ENCODE peak calls at places on chromosomes 16 and 17, in five cellular contexts. S is breast epithelium, T is heart left ventricle, N is IMR-90, A is esophagus muscularis mucosa. F is an unnamed sample.

GRCh38 chr17:63514974-63515373 is 8.2 kb upstream of the KCNH6 start:
- DNase-seq in N (no peak), S (no peak), A (no peak), T (no peak), F (no peak)

GRCh38 chr17:79202476-79202875 is 127.9 kb downstream of the ENGASE start:
- DNase-seq in A (no peak), S (no peak), N (no peak), T (no peak), F (no peak)

GRCh38 chr16:79600636-79601091 is at the start of gene MAF:
- DNase-seq in T (peak; percentile 94), N (peak; percentile 24), A (peak; percentile 96), S (peak; percentile 92), F (peak; percentile 68)

GRCh38 chr16:86951831-86952598 is 365.2 kb downstream of the C16orf95 start:
- DNase-seq in T (no peak), A (no peak), N (peak; percentile 99), S (no peak), F (no peak)

GRCh38 chr17:29677139-29677834 is 54.6 kb upstream of the CORO6 start:
- DNase-seq in A (peak; percentile 94), T (no peak), S (no peak), N (no peak), F (no peak)

GRCh38 chr17:82021728-82022309 is 859 bp downstream of the CENPX start:
- DNase-seq in A (no peak), T (no peak), N (no peak), S (no peak), F (no peak)

GRCh38 chr16:14302031-14302398 is 230.9 kb downstream of the MRTFB start:
- DNase-seq in N (peak; percentile 60), T (peak; percentile 80), S (no peak), A (no peak), F (no peak)

GRCh38 chr17:13601776-13602551 is at the start of gene HS3ST3A1:
- DNase-seq in S (no peak), N (peak; percentile 82), A (no peak), T (peak; percentile 66), F (no peak)

GRCh38 chr16:9144106-9144505 is 52.7 kb downstream of the HAPSTR1 start:
- DNase-seq in N (no peak), S (no peak), T (peak; percentile 15), A (no peak), F (no peak)

GRCh38 chr17:75270218-75270965 is 639 bp downstream of the MIF4GD start:
- DNase-seq in A (no peak), T (peak; percentile 82), S (peak; percentile 66), N (peak; percentile 76), F (no peak)

GRCh38 chr16:68367034-68367433 is 56.2 kb downstream of the PRMT7 start:
- DNase-seq in N (peak; percentile 9), T (no peak), S (no peak), A (no peak), F (no peak)

GRCh38 chr17:1029196-1029911 is 32.4 kb downstream of the TIMM22 start:
- DNase-seq in A (no peak), N (peak; percentile 73), T (no peak), S (no peak), F (no peak)

GRCh38 chr17:74831442-74832146 is 28.1 kb downstream of the GRIN2C start:
- DNase-seq in N (no peak), A (no peak), S (no peak), T (no peak), F (no peak)

GRCh38 chr16:78106659-78107058 is 7.2 kb downstream of the WWOX start:
- DNase-seq in T (no peak), N (no peak), S (no peak), A (no peak), F (no peak)
- TF ChIP-seq CTCF in T (no peak), N (no peak), S (no peak), A (no peak), F (no peak)

GRCh38 chr17:36506249-36506826 is 19.9 kb downstream of the ZNHIT3 start:
- DNase-seq in N (no peak), S (no peak), A (no peak), T (no peak), F (no peak)

GRCh38 chr17:36509272-36509985 is 22.9 kb downstream of the ZNHIT3 start:
- DNase-seq in T (no peak), S (no peak), A (no peak), N (no peak), F (no peak)

GRCh38 chr17:36505171-36505570 is 18.7 kb downstream of the ZNHIT3 start:
- DNase-seq in S (no peak), A (no peak), N (no peak), T (no peak), F (no peak)

GRCh38 chr17:36507266-36507665 is 20.8 kb downstream of the ZNHIT3 start:
- DNase-seq in A (no peak), N (no peak), T (no peak), S (no peak), F (no peak)

GRCh38 chr17:36506831-36507230 is 20.4 kb downstream of the ZNHIT3 start:
- DNase-seq in T (no peak), N (no peak), A (no peak), S (no peak), F (no peak)
- TF ChIP-seq POLR2A in T (no peak), N (no peak), A (no peak), S (no peak), F (no peak)

DNA sequence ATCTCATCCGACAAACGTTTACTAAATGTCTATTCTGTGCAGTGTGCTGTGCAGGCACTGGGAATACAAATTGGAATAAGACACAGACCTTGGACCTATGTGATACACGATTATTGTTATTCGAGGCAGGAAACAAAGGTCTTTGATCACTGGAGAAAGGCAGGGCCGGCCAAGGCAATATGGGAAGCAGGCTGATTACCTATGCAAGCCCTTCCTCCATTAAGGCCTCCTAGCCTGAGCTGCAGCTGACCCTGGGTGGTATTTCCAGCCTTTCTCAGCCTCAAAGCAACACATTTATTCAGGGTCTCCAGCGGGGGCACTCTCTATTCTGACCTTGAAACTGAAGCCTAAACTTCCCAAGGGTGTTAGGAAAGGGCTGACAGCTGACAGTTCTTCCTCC is 13.4 kb downstream of the ST6GALNAC1 start:
- DNase-seq in T (no peak), S (no peak), A (no peak), N (no peak), F (no peak)
- TF ChIP-seq CTCF in T (no peak), S (no peak), A (no peak), N (no peak), F (no peak)

DNA sequence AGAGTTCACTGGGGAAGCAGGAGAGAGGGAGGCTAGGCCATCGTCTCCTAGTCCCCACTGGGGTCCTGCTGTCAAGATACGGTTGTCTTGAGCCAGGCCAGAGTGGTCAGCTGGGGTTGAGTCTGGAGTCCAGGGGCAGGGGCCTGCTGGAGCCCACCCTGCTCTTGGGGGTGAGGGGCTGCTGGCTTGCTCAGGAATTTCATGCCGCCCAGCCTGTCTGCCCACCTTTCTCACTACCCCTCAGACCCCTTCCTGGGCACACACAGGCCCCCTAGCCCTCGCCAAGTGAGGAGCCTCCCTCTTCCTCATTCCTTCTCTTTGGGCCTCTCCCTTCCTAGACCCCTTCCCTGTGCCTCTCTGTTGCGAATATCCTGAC is 1.3 kb downstream of the TRAF7 start:
- DNase-seq in N (no peak), A (no peak), S (no peak), T (no peak), F (no peak)
- TF ChIP-seq POLR2A in N (peak; percentile 6), A (no peak), S (no peak), T (no peak), F (no peak)

GRCh38 chr16:20744922-20745440 is 3.4 kb upstream of the THUMPD1 start:
- DNase-seq in N (no peak), T (no peak), S (no peak), A (peak; percentile 45), F (no peak)

GRCh38 chr16:20741555-20742285 is at the start of gene THUMPD1:
- DNase-seq in A (peak; percentile 99), S (peak; percentile 94), T (peak; percentile 98), N (peak; percentile 94), F (peak; percentile 87)

GRCh38 chr16:20743591-20743990 is 2.0 kb upstream of the THUMPD1 start:
- DNase-seq in T (no peak), S (no peak), N (no peak), A (no peak), F (no peak)

GRCh38 chr16:20740901-20741491 is 622 bp downstream of the THUMPD1 start:
- DNase-seq in A (peak; percentile 98), T (peak; percentile 94), S (peak; percentile 86), N (peak; percentile 74), F (peak; percentile 41)

GRCh38 chr16:20740007-20740883 is 1.4 kb downstream of the THUMPD1 start:
- DNase-seq in S (no peak), A (peak; percentile 64), T (no peak), N (no peak), F (no peak)
- TF ChIP-seq CTCF in S (peak; percentile 33), A (peak; percentile 35), T (peak; percentile 29), N (peak; percentile 32), F (peak; percentile 46)

GRCh38 chr16:47059991-47060390 is 83.8 kb downstream of the NETO2 start:
- DNase-seq in A (no peak), N (no peak), S (no peak), T (no peak), F (no peak)
- TF ChIP-seq POLR2A in A (no peak), N (no peak), S (no peak), T (no peak), F (no peak)

GRCh38 chr17:7588553-7589203 is 1.2 kb downstream of the SOX15 start:
- DNase-seq in A (no peak), S (no peak), N (no peak), T (no peak), F (no peak)

GRCh38 chr17:7589204-7589868 is 558 bp downstream of the SOX15 start:
- DNase-seq in N (peak; percentile 83), T (peak; percentile 91), S (peak; percentile 79), A (peak; percentile 96), F (no peak)

GRCh38 chr17:7587420-7587786 is 2.5 kb downstream of the SOX15 start:
- DNase-seq in A (no peak), T (no peak), N (peak; percentile 98), S (no peak), F (no peak)

GRCh38 chr17:7587831-7588230 is 2.1 kb downstream of the SOX15 start:
- DNase-seq in N (no peak), T (no peak), S (no peak), A (no peak), F (no peak)

DNA sequence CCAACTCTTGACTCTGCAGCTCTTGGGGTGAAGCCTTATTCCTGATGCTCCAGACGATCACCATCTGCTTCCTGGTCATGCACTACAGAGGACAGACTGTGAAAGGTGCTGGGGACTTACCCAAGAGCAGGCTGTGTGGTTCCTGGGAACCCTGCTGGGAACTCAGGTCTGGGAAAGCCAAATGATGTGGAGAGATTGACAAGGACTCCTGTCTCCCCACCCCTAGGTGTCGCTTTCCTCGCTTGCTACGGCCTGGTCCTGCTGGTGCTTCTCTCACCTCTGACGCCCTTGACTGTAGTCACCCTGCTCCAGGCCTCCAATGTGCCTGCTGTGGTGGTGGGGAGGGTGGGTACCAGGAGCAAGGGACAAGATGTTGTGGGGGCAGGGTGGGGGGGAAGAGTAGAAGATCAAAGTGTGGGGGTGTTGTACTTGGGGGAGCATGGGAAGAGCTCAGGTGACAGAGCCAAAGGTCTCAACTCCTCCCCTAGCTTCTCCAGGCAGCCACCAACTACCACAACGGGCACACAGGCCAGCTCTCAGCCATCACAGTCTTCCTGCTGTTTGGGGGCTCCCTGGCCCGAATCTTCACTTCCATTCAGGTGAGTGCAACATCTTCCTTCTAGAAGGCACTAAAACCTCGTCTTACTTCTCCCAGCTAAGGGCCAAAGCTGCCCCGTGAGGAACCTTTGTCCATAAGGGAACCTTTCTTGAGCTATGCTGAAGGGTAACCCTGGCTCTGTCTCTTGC is 3.0 kb downstream of the SOX15 start:
- DNase-seq in S (no peak), N (no peak), A (no peak), T (no peak), F (no peak)
- TF ChIP-seq CTCF in S (no peak), N (no peak), A (peak; percentile 17), T (peak; percentile 45), F (peak; percentile 43)

F was measured in esophagus squamous epithelium.